ENCODE peak calls at places on chromosomes 6 and 20, in ten cellular contexts. S is fibroblast of pulmonary artery, L is foreskin fibroblast, V is uterus, M is fibroblast of the aortic adventitia, G is lower lobe of right lung, A is WTC11, Y is tibial artery, J is fibroblast of villous mesenchyme, P is neural progenitor cell. Q is an unnamed sample.

GRCh38 chr6:52540286-52540902 is 36.5 kb downstream of the TRAM2 start:
- DNase-seq in S (no peak), L (no peak), V (no peak), M (no peak), G (no peak), A (no peak), Y (no peak), J (no peak), P (no peak), Q (no peak)

GRCh38 chr6:81761197-81761596 is 8.7 kb upstream of the TENT5A start:
- DNase-seq in S (peak), L (no peak), V (no peak), M (peak), G (no peak), A (no peak), Y (no peak), J (peak), P (no peak), Q (peak)

GRCh38 chr6:126064994-126065401 is 78.7 kb downstream of the TRMT11 start:
- DNase-seq in S (no peak), L (no peak), V (no peak), M (no peak), G (no peak), A (no peak), Y (no peak), J (peak), P (no peak), Q (no peak)

GRCh38 chr20:31987744-31988143 is 19.8 kb downstream of the XKR7 start:
- DNase-seq in S (peak), L (no peak), V (no peak), M (no peak), G (no peak), A (no peak), Y (no peak), J (peak), P (no peak), Q (peak)

GRCh38 chr6:109373762-109374161 is 8.5 kb downstream of the CD164 start:
- DNase-seq in S (no peak), L (no peak), V (no peak), M (no peak), G (no peak), A (no peak), Y (no peak), J (no peak), P (no peak), Q (peak)

GRCh38 chr20:46328180-46328882 is 20.0 kb upstream of the CDH22 start:
- DNase-seq in S (no peak), L (no peak), V (no peak), M (no peak), G (no peak), A (no peak), Y (no peak), J (no peak), P (no peak), Q (no peak)

GRCh38 chr20:62624325-62624690 is 18.0 kb upstream of the SLCO4A1 start:
- DNase-seq in S (no peak), L (no peak), V (no peak), M (no peak), G (no peak), A (no peak), Y (no peak), J (no peak), P (no peak), Q (no peak)

GRCh38 chr6:142323377-142323776 is 21.6 kb downstream of the ADGRG6 start:
- DNase-seq in S (no peak), L (no peak), V (no peak), M (no peak), G (no peak), A (no peak), Y (no peak), J (no peak), P (no peak), Q (no peak)

GRCh38 chr20:2753456-2754040 is 46.9 kb downstream of the CPXM1 start:
- DNase-seq in S (no peak), L (no peak), V (no peak), M (no peak), G (peak), A (no peak), Y (no peak), J (no peak), P (no peak), Q (no peak)

GRCh38 chr20:63073051-63073737 is 66.4 kb upstream of the BHLHE23 start:
- DNase-seq in S (no peak), L (no peak), V (no peak), M (no peak), G (peak), A (peak), Y (peak), J (no peak), P (no peak), Q (no peak)

GRCh38 chr20:20212675-20213096 is 155.2 kb upstream of the INSM1 start:
- DNase-seq in S (no peak), L (no peak), V (no peak), M (no peak), G (no peak), A (no peak), Y (no peak), J (no peak), P (peak), Q (no peak)

GRCh38 chr6:71334768-71335167 is 46.2 kb downstream of the OGFRL1 start:
- DNase-seq in S (no peak), L (no peak), V (no peak), M (no peak), G (no peak), A (no peak), Y (no peak), J (no peak), P (no peak), Q (no peak)

GRCh38 chr6:112481256-112481655 is 134.1 kb downstream of the RFPL4B start:
- DNase-seq in S (no peak), L (no peak), V (no peak), M (peak), G (no peak), A (no peak), Y (no peak), J (peak), P (no peak), Q (peak)

GRCh38 chr6:42021847-42022754 is 28.2 kb upstream of the TAF8 start:
- DNase-seq in S (no peak), L (no peak), V (no peak), M (peak), G (no peak), A (peak), Y (no peak), J (no peak), P (no peak), Q (peak)

GRCh38 chr20:37901667-37902503 is 1.0 kb upstream of the VSTM2L start:
- DNase-seq in S (peak), L (peak), V (peak), M (peak), G (no peak), A (peak), Y (no peak), J (peak), P (peak), Q (peak)

GRCh38 chr6:74814440-74814839 is 391.4 kb downstream of the COL12A1 start:
- DNase-seq in S (no peak), L (no peak), V (no peak), M (no peak), G (no peak), A (no peak), Y (no peak), J (no peak), P (no peak), Q (no peak)

GRCh38 chr6:138800377-138801150 is 4.7 kb downstream of the ECT2L start:
- DNase-seq in S (no peak), L (no peak), V (no peak), M (no peak), G (no peak), A (peak), Y (no peak), J (no peak), P (no peak), Q (peak)

GRCh38 chr6:46947497-46947896 is 25.8 kb upstream of the ADGRF5 start:
- DNase-seq in S (peak), L (no peak), V (no peak), M (no peak), G (no peak), A (no peak), Y (no peak), J (no peak), P (no peak), Q (no peak)

GRCh38 chr6:143940011-143940597 is 68.0 kb downstream of the PLAGL1 start:
- DNase-seq in S (peak), L (no peak), V (no peak), M (peak), G (no peak), A (peak), Y (no peak), J (peak), P (peak), Q (peak)

GRCh38 chr6:139655783-139656705 is 281.6 kb upstream of the CITED2 start:
- DNase-seq in S (no peak), L (no peak), V (no peak), M (no peak), G (no peak), A (no peak), Y (no peak), J (no peak), P (no peak), Q (no peak)

GRCh38 chr6:5517781-5518180 is 256.5 kb downstream of the FARS2 start:
- DNase-seq in S (no peak), L (no peak), V (no peak), M (no peak), G (no peak), A (no peak), Y (no peak), J (no peak), P (no peak), Q (no peak)

GRCh38 chr6:1379026-1379809 is 10.2 kb upstream of the FOXF2 start:
- DNase-seq in S (no peak), L (no peak), V (no peak), M (no peak), G (no peak), A (no peak), Y (no peak), J (no peak), P (peak), Q (no peak)
- TF ChIP-seq CTCF in S (no peak), L (peak), V (no peak), M (peak), G (no peak), A (no peak), Y (no peak), J (no peak), P (no peak), Q (no peak)

DNA sequence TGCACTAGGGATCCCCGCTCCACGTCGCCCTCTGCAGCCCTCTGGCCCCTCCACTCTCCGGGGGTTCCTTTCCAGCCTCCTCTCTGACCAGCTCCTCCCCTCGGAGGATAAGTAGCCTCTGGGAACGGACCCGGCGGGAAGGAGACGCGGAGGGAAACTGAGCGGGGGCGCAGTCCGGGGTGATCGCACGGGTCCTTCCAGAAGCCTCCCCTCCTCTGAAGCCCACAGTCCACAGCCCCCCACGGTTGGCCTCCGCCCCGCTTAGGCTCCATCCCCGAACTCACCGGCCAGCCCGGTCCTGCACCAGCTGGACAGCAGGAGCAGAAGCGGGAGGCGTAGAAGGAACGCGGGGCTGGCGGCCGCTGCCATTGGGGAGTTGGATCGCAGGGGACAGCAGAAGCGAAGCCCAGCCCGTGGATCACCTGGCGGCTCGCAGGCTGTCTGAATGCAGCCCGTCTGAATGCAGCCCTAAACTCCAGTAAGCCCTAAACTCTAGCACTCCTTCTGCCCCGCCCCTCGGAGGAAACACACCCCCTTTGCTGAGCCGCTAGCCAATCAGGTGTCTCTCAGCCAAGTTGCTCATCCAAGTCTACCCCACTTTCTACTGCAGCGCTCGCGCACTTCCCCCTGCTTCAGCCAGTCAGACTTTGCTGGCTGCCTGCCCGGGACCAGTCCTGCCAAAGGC is at the start of gene RAET1G:
- DNase-seq in S (peak), L (peak), V (peak), M (peak), G (peak), A (peak), Y (peak), J (peak), P (peak), Q (peak)
- TF ChIP-seq CTCF in S (no peak), L (no peak), V (no peak), M (no peak), G (no peak), A (no peak), Y (no peak), J (no peak), P (no peak), Q (no peak)

GRCh38 chr6:33076406-33076934 is 680 bp downstream of the HLA-DPB1 start:
- DNase-seq in S (no peak), L (no peak), V (no peak), M (no peak), G (no peak), A (no peak), Y (no peak), J (no peak), P (no peak), Q (no peak)
- TF ChIP-seq CTCF in S (no peak), L (no peak), V (no peak), M (no peak), G (no peak), A (no peak), Y (no peak), J (no peak), P (no peak), Q (no peak)

DNA sequence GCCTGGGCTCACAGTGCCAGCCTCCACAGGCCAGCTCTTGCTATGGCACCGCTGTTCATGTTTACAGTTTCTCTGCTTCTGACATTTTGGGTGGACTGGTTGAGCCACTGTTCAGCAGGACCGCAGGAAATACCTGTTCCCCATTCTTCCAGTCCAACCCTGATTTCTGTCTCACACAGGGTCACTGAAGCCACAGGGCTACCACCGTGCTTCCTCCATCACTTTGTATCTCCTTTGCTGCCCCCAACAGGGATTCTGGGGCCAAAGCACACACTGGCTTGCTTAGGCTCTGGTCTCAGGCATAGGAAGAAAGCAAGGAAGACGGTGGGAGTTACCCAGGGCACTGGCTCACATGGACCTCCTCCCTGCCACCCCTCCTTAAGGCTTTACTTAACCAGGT is 164.5 kb downstream of the UNC5CL start:
- DNase-seq in S (no peak), L (no peak), V (no peak), M (no peak), G (no peak), A (peak), Y (no peak), J (no peak), P (peak), Q (no peak)
- TF ChIP-seq CTCF in S (no peak), L (no peak), V (no peak), M (no peak), G (no peak), A (no peak), Y (no peak), J (no peak), P (peak), Q (no peak)

DNA sequence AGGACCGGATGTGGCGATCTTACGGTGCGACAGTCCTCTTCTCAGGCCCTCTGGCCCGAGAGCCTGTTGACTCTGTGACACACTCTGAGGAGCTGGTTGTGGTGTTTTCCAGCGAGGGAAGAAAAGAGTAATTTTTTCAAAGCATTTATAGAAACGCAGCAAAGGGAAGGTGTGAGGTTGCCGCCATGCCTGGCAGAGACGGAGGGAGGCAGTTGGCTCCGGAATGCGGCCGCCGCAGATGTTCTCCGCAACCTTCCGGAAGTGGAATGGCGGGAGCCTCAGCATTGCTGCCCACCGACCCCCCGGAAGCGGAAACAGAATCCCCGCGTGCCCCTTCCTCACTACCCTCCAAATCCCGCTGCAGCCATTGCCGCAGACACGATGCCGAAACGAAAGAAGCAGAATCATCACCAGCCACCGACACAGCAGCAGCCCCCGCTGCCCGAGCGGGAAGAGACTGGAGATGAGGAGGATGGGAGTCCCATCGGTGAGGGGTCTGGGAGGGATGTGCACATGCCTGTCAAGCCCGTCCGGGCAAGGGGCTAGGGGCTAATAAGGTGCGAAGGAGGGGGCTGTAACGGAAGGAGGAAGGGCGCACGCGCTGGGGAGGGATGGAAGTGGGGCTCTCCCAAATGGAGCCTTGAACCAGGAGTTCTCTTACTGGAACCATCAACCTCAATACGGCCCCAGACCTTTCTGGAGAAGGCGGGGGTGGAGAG is at the start of gene PRR3:
- DNase-seq in S (peak), L (peak), V (peak), M (peak), G (peak), A (peak), Y (peak), J (peak), P (peak), Q (peak)
- TF ChIP-seq CTCF in S (no peak), L (no peak), V (no peak), M (no peak), G (no peak), A (no peak), Y (no peak), J (no peak), P (no peak), Q (no peak)

DNA sequence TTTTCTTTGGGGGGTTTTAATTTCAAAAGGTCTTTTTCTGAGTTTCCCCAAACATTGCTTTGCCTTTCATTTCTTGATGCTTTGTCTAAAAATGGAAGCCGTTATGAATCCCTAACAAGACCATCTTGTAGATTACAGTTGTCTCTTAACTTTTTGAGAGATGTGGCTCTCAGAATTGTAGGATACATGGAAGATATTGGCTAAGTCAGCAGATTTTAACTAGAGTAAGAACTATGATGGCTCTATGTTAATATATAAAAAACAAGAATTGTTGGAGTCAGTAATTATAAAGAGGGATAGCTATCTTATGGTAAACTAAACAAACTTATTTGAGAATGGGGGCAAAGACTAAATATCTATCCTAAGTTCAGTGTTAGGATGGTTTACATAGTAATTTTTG is 96.6 kb upstream of the HS3ST5 start:
- DNase-seq in S (no peak), L (no peak), V (no peak), M (no peak), G (no peak), A (no peak), Y (no peak), J (no peak), P (no peak), Q (no peak)
- TF ChIP-seq CTCF in S (no peak), L (no peak), V (no peak), M (no peak), G (no peak), A (no peak), Y (no peak), J (no peak), P (no peak), Q (no peak)